ENCODE peak calls at places on chromosomes 1 and 21, in seven cellular contexts. P is heart left ventricle, X is SK-N-SH, T is A549, L is psoas muscle, E is right atrium auricular region, G is pancreas. N is an unnamed sample.

GRCh38 chr1:226076378-226076777 is 13.9 kb downstream of the H3-3A start:
- DNase-seq in P (no peak), X (no peak), T (no peak), L (no peak), E (no peak), G (no peak), N (no peak)

GRCh38 chr21:42421018-42421793 is 17.5 kb downstream of the UBASH3A start:
- DNase-seq in P (no peak), X (no peak), T (no peak), L (no peak), E (no peak), G (no peak), N (no peak)

GRCh38 chr1:6603424-6603850 is 768 bp upstream of the KLHL21 start:
- DNase-seq in P (peak), X (no peak), T (no peak), L (peak), E (peak), G (peak), N (peak)

GRCh38 chr1:3061981-3062615 is 6.9 kb upstream of the PRDM16 start:
- DNase-seq in P (no peak), X (no peak), T (no peak), L (no peak), E (no peak), G (peak), N (peak)

GRCh38 chr21:21712761-21713558 is 714.8 kb downstream of the NCAM2 start:
- DNase-seq in P (no peak), X (no peak), T (no peak), L (no peak), E (no peak), G (no peak), N (no peak)

GRCh38 chr1:85363102-85363501 is 86.7 kb upstream of the BCL10 start:
- DNase-seq in P (no peak), X (no peak), T (no peak), L (no peak), E (no peak), G (no peak), N (no peak)

GRCh38 chr1:7991504-7992440 is 30.3 kb downstream of the PARK7 start:
- DNase-seq in P (no peak), X (no peak), T (no peak), L (no peak), E (no peak), G (no peak), N (no peak)

GRCh38 chr1:12372761-12373160 is 142.9 kb downstream of the VPS13D start:
- DNase-seq in P (no peak), X (no peak), T (no peak), L (no peak), E (no peak), G (no peak), N (no peak)

GRCh38 chr1:150154143-150154542 is 4.4 kb downstream of the PLEKHO1 start:
- DNase-seq in P (no peak), X (no peak), T (no peak), L (no peak), E (no peak), G (no peak), N (no peak)

GRCh38 chr21:38159355-38159754 is 97.4 kb upstream of the KCNJ15 start:
- DNase-seq in P (peak), X (peak), T (peak), L (no peak), E (peak), G (no peak), N (peak)

GRCh38 chr1:54280652-54281051 is 80.7 kb downstream of the MRPL37 start:
- DNase-seq in P (no peak), X (no peak), T (no peak), L (no peak), E (no peak), G (no peak), N (no peak)

GRCh38 chr21:37419228-37419906 is 52.8 kb downstream of the DYRK1A start:
- DNase-seq in P (no peak), X (no peak), T (no peak), L (no peak), E (no peak), G (no peak), N (no peak)

GRCh38 chr21:39040494-39041110 is 142.6 kb downstream of the PSMG1 start:
- DNase-seq in P (no peak), X (no peak), T (no peak), L (no peak), E (no peak), G (no peak), N (no peak)

GRCh38 chr1:14516974-14517812 is 81.3 kb upstream of the KAZN start:
- DNase-seq in P (no peak), X (no peak), T (no peak), L (no peak), E (peak), G (no peak), N (no peak)

GRCh38 chr1:87826639-87827345 is 498.1 kb downstream of the LMO4 start:
- DNase-seq in P (peak), X (peak), T (peak), L (peak), E (no peak), G (no peak), N (no peak)

GRCh38 chr1:211829343-211830054 is 1.1 kb downstream of the LPGAT1 start:
- DNase-seq in P (peak), X (peak), T (peak), L (peak), E (no peak), G (peak), N (peak)

GRCh38 chr1:60695633-60696032 is 386.7 kb upstream of the NFIA start:
- DNase-seq in P (peak), X (no peak), T (no peak), L (no peak), E (no peak), G (no peak), N (no peak)

GRCh38 chr21:41610042-41610839 is 102.3 kb upstream of the TMPRSS2 start:
- DNase-seq in P (peak), X (peak), T (peak), L (no peak), E (no peak), G (peak), N (peak)

GRCh38 chr1:29256979-29257804 is 20.9 kb downstream of the PTPRU start:
- DNase-seq in P (no peak), X (peak), T (peak), L (no peak), E (no peak), G (peak), N (peak)

GRCh38 chr1:83970119-83970518 is 28.8 kb downstream of the TTLL7 start:
- DNase-seq in P (no peak), X (no peak), T (no peak), L (no peak), E (no peak), G (no peak), N (no peak)

GRCh38 chr1:64308856-64309255 is 105.4 kb downstream of the UBE2U start:
- DNase-seq in P (no peak), X (no peak), T (no peak), L (no peak), E (no peak), G (no peak), N (no peak)

GRCh38 chr1:59229138-59229537 is 67.8 kb upstream of the FGGY start:
- DNase-seq in P (no peak), X (no peak), T (no peak), L (no peak), E (no peak), G (no peak), N (no peak)

GRCh38 chr1:157155658-157156057 is 17.5 kb upstream of the ETV3 start:
- DNase-seq in P (no peak), X (no peak), T (peak), L (no peak), E (no peak), G (no peak), N (no peak)

GRCh38 chr1:167136191-167136614 is 42.3 kb downstream of the STYXL2 start:
- DNase-seq in P (no peak), X (no peak), T (no peak), L (peak), E (no peak), G (no peak), N (peak)

GRCh38 chr1:30411206-30411605 is 312.2 kb downstream of the MATN1 start:
- DNase-seq in P (no peak), X (no peak), T (no peak), L (no peak), E (peak), G (no peak), N (no peak)

GRCh38 chr1:227947678-227948492 is at the start of gene WNT9A:
- DNase-seq in P (peak), X (peak), T (peak), L (peak), E (peak), G (peak), N (peak)

GRCh38 chr1:153697191-153697872 is 18.8 kb downstream of the NPR1 start:
- DNase-seq in P (peak), X (peak), T (peak), L (peak), E (peak), G (no peak), N (peak)

GRCh38 chr1:24501371-24502167 is 1.1 kb upstream of the RCAN3 start:
- DNase-seq in P (no peak), X (no peak), T (peak), L (no peak), E (no peak), G (no peak), N (no peak)

GRCh38 chr1:186574951-186575747 is 105.1 kb downstream of the PTGS2 start:
- DNase-seq in P (no peak), X (no peak), T (no peak), L (no peak), E (no peak), G (no peak), N (no peak)

GRCh38 chr1:99358771-99359170 is 94.5 kb downstream of the PLPPR4 start:
- DNase-seq in P (no peak), X (no peak), T (no peak), L (no peak), E (no peak), G (no peak), N (no peak)

GRCh38 chr1:26697978-26698849 is 2.4 kb downstream of the ARID1A start:
- DNase-seq in P (peak), X (peak), T (peak), L (peak), E (peak), G (peak), N (peak)

DNA sequence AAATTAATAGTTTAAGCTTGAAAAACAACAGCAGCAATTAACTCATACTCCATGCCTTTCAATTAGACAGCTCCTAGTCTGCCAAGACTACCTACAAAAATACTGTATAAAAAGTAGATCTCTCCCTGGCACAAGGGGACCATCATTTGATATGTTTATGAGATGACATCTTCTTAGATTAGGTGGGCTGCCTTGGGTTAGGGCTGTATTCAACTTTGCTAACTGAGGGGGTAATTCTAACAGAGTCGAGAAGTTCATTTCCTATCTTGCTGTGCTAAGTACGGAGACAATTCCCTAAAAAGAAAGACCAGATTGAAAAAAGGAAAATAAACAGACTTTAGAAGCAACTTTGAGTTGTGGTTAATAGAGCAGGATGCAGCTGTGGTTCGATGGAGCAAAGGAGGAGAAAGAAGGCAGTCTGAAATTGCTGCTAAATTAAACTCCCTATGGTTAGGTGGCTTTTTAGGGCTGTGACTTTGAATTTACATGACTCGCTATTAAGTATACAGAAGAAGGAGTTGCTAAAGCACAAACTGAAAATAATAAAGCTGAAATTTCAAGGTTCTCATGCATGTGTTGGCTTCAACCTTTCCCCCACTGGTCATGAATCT is 75.4 kb downstream of the CDC7 start:
- DNase-seq in P (no peak), X (no peak), T (no peak), L (no peak), E (no peak), G (no peak), N (no peak)
- H3K27ac ChIP-seq in P (no peak), X (no peak), T (no peak), L (no peak), E (no peak), G (no peak), N (no peak)

DNA sequence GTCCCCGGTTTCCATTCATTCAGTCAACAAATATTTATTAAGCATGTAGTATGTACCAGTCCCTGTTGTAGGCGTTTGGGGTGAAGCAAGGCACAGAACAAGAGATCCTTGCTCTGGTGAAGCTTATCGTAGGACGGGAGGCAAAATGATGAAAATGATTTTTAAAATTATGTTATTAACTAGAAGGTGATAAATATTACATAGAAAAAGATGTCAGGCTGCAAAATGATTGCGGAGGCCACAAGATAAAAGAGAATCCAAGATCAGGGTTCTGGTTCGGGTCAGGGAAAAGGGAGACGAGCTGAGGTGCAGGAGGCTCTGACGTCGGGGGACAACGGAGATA is 602 bp upstream of the CGN start:
- DNase-seq in P (no peak), X (no peak), T (no peak), L (no peak), E (no peak), G (no peak), N (no peak)
- H3K27ac ChIP-seq in P (no peak), X (peak), T (peak), L (no peak), E (peak), G (peak), N (peak)

GRCh38 chr1:66371233-66372005 is 162.5 kb upstream of the SGIP1 start:
- DNase-seq in P (peak), X (no peak), T (no peak), L (no peak), E (no peak), G (no peak), N (no peak)

GRCh38 chr1:66368261-66368660 is 165.7 kb upstream of the SGIP1 start:
- DNase-seq in P (no peak), X (no peak), T (no peak), L (no peak), E (no peak), G (no peak), N (no peak)

GRCh38 chr1:66373072-66373685 is 160.8 kb upstream of the SGIP1 start:
- DNase-seq in P (no peak), X (no peak), T (no peak), L (peak), E (no peak), G (no peak), N (no peak)

GRCh38 chr1:66372522-66373071 is 161.4 kb upstream of the SGIP1 start:
- DNase-seq in P (no peak), X (no peak), T (no peak), L (no peak), E (no peak), G (no peak), N (no peak)

GRCh38 chr1:66370462-66370907 is 163.5 kb upstream of the SGIP1 start:
- DNase-seq in P (no peak), X (no peak), T (no peak), L (no peak), E (no peak), G (no peak), N (no peak)
- H3K27ac ChIP-seq in P (no peak), X (no peak), T (no peak), L (peak), E (peak), G (no peak), N (no peak)

GRCh38 chr1:16372535-16373340 is 5.7 kb downstream of the SZRD1 start:
- DNase-seq in P (no peak), X (no peak), T (peak), L (no peak), E (no peak), G (no peak), N (no peak)
- H3K27ac ChIP-seq in P (no peak), X (no peak), T (peak), L (peak), E (no peak), G (no peak), N (no peak)

GRCh38 chr1:179314928-179315327 is 21.3 kb downstream of the SOAT1 start:
- DNase-seq in P (no peak), X (no peak), T (no peak), L (no peak), E (no peak), G (no peak), N (no peak)
- H3K27ac ChIP-seq in P (no peak), X (no peak), T (no peak), L (no peak), E (no peak), G (no peak), N (no peak)

GRCh38 chr1:10109372-10109771 is 76.6 kb downstream of the UBE4B start:
- DNase-seq in P (no peak), X (no peak), T (no peak), L (no peak), E (no peak), G (no peak), N (no peak)

GRCh38 chr1:10117132-10117531 is 84.4 kb downstream of the UBE4B start:
- DNase-seq in P (no peak), X (no peak), T (no peak), L (no peak), E (no peak), G (no peak), N (no peak)

GRCh38 chr1:10117865-10118264 is 85.1 kb downstream of the UBE4B start:
- DNase-seq in P (no peak), X (no peak), T (no peak), L (no peak), E (no peak), G (no peak), N (no peak)

GRCh38 chr1:10114746-10115145 is 82.0 kb downstream of the UBE4B start:
- DNase-seq in P (no peak), X (no peak), T (no peak), L (no peak), E (no peak), G (no peak), N (no peak)

DNA sequence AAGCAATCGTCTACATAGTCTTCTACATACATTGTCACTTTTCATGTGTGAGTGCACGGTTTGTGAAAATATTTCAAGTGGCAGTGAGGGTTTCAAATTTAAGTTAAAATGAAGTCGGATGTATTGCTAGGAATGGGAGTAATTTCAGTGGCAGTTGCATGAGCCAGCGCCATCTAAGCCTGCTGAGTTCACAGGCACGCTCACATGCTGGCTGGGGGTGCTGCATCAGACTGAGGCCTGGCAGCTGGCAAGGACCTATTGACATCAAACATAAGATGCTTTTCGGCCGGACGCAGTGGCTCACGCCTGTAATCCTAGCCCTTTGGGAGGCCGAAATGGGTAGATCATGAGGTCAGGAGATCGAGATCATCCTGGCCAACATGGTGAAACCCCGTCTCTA is 80.7 kb downstream of the UBE4B start:
- DNase-seq in P (no peak), X (no peak), T (no peak), L (no peak), E (no peak), G (no peak), N (no peak)
- H3K27ac ChIP-seq in P (no peak), X (no peak), T (no peak), L (no peak), E (no peak), G (no peak), N (no peak)

N was measured in neural progenitor cell.